ENCODE peak calls at places on chromosomes 4 and X, in four cellular contexts. W, R, L and M are unnamed samples.

GRCh38 chr4:19195696-19196095 is 1056.0 kb upstream of the SLIT2 start:
- DNase-seq in R (peak; percentile 98), L (no peak), W (no peak), M (no peak)

GRCh38 chr4:122548452-122548851 is 72.4 kb downstream of the IL21 start:
- DNase-seq in W (peak; percentile 11), R (peak; percentile 69), L (no peak), M (no peak)

GRCh38 chr4:1403177-1403583 is 3.1 kb downstream of the NKX1-1 start:
- DNase-seq in W (no peak), L (no peak), R (no peak), M (peak; percentile 3)

GRCh38 chr4:131091896-131092295 is 1995.9 kb downstream of the C4orf33 start:
- DNase-seq in R (peak; percentile 53), L (peak; percentile 1), W (peak; percentile 61), M (peak; percentile 53)

GRCh38 chr4:9997881-9998280 is 23.4 kb downstream of the SLC2A9 start:
- DNase-seq in L (no peak), W (no peak), R (no peak), M (no peak)

GRCh38 chrX:153061732-153062131 is 5.5 kb downstream of the PNMA3 start:
- DNase-seq in R (no peak), W (peak; percentile 45), L (no peak), M (no peak)

GRCh38 chrX:153875391-153876111 is 10.4 kb downstream of the L1CAM start:
- DNase-seq in R (peak; percentile 72), W (peak; percentile 11), L (peak; percentile 80), M (peak; percentile 64)

GRCh38 chrX:33605997-33606396 is 394.6 kb upstream of the DMD start:
- DNase-seq in R (no peak), W (no peak), L (no peak), M (no peak)

GRCh38 chr4:648579-649292 is 23.4 kb downstream of the PDE6B start:
- DNase-seq in L (no peak), W (no peak), R (peak; percentile 22), M (no peak)

GRCh38 chrX:48695524-48695875 is 1.0 kb upstream of the SUV39H1 start:
- DNase-seq in L (no peak), R (no peak), W (no peak), M (no peak)

GRCh38 chr4:176340871-176341685 is 21.3 kb downstream of the SPCS3 start:
- DNase-seq in R (peak; percentile 60), L (peak; percentile 46), W (peak; percentile 80), M (peak; percentile 56)

GRCh38 chr4:7719354-7720174 is 220.1 kb downstream of the AFAP1 start:
- DNase-seq in R (peak; percentile 57), W (peak; percentile 29), L (peak; percentile 96), M (peak; percentile 80)

GRCh38 chr4:98514930-98515809 is 143.2 kb downstream of the TSPAN5 start:
- DNase-seq in W (no peak), R (peak; percentile 31), L (peak; percentile 23), M (no peak)
- H3K79me2 ChIP-seq in W (peaks cover 49% of the 10 kb centered on the region), R (no peaks in the 10 kb centered on the region), L (peaks cover 85% of the 10 kb centered on the region), M (peaks cover 9% of the 10 kb centered on the region)

GRCh38 chr4:76058888-76059426 is 15.6 kb upstream of the ART3 start:
- DNase-seq in W (no peak), R (no peak), L (no peak), M (no peak)

GRCh38 chr4:76058302-76058701 is 16.2 kb upstream of the ART3 start:
- DNase-seq in L (no peak), W (no peak), R (no peak), M (no peak)

GRCh38 chr4:76060506-76060905 is 14.0 kb upstream of the ART3 start:
- DNase-seq in R (no peak), L (no peak), W (no peak), M (no peak)

GRCh38 chr4:76061421-76061820 is 13.1 kb upstream of the ART3 start:
- DNase-seq in L (no peak), R (no peak), W (no peak), M (no peak)

GRCh38 chr4:76059750-76060149 is 14.8 kb upstream of the ART3 start:
- DNase-seq in W (peak; percentile 17), R (no peak), L (no peak), M (no peak)
- H3K27me3 ChIP-seq in W (peaks cover 7% of the 10 kb centered on the region), R (no peaks in the 10 kb centered on the region), L (peaks cover 4% of the 10 kb centered on the region), M (no peaks in the 10 kb centered on the region)

GRCh38 chr4:101227715-101228114 is 119.6 kb downstream of the PPP3CA start:
- DNase-seq in L (no peak), W (no peak), R (no peak), M (no peak)
- H3K79me2 ChIP-seq in L (peaks cover 52% of the 10 kb centered on the region), W (peaks cover 23% of the 10 kb centered on the region), R (no peaks in the 10 kb centered on the region), M (peaks cover 86% of the 10 kb centered on the region)

GRCh38 chrX:79369871-79370270 is 2.7 kb upstream of the ITM2A start:
- DNase-seq in L (no peak), R (no peak), W (no peak), M (no peak)
- H3K27me3 ChIP-seq in L (no peaks in the 10 kb centered on the region), R (no peaks in the 10 kb centered on the region), W (no peaks in the 10 kb centered on the region), M (no peaks in the 10 kb centered on the region)

GRCh38 chr4:6706173-6706572 is 3.5 kb downstream of the MRFAP1L1 start:
- DNase-seq in L (no peak), W (no peak), R (no peak), M (no peak)

GRCh38 chr4:6705638-6706037 is 4.0 kb downstream of the MRFAP1L1 start:
- DNase-seq in R (no peak), W (no peak), L (no peak), M (no peak)

GRCh38 chr4:6710282-6710681 is 617 bp upstream of the MRFAP1L1 start:
- DNase-seq in L (no peak), R (no peak), W (no peak), M (no peak)

GRCh38 chr4:6714954-6715353 is 1.0 kb upstream of the BLOC1S4 start:
- DNase-seq in L (no peak), R (no peak), W (no peak), M (no peak)

DNA sequence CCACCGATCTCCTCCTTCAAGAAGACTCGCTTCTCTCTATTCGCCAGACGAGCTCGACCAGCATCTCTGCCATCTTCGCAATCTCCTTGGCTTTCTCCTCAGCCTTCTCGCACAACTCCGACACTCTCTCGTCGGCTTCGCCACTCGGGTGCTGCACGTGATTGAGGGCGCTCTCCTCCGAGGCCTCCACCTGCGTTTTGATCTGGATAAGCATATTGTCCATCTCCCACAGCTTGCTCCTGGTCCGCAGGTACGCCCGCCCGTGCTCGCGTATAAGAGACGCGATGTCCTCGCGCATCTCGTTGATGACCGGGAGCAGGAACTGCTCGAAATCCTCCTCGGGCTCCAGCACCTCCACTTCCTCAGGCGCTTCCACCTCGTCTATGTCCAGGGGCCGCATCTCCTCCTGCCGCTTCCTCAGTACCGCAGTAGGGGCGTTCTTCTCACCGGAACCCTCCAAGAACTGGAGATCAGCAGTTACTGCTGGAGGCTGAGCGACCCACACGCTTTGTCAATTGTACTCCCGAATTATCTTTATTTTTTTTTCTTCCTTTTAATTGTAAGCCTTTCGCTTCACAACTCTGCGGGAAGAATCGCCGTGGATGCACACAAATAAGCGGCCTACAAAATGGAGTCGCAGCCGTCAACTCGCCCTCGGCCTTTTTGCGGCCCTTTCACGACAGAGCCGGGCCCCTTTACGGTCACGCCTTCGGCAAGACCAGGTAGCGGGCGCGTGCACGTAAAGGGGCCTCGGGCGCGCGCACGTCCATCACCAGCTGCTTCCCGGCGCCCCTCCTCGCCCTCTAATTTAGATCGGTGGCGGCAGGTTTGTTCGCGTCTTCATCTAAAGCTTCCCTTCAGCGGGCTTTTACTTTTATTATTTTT is at the start of gene MRFAP1L1:
- DNase-seq in L (peak; percentile 95), W (peak; percentile 98), R (peak; percentile 99), M (peak; percentile 98)
- H3K79me2 ChIP-seq in L (peaks cover 51% of the 10 kb centered on the region), W (peaks cover 44% of the 10 kb centered on the region), R (peaks cover 36% of the 10 kb centered on the region), M (peaks cover 48% of the 10 kb centered on the region)

DNA sequence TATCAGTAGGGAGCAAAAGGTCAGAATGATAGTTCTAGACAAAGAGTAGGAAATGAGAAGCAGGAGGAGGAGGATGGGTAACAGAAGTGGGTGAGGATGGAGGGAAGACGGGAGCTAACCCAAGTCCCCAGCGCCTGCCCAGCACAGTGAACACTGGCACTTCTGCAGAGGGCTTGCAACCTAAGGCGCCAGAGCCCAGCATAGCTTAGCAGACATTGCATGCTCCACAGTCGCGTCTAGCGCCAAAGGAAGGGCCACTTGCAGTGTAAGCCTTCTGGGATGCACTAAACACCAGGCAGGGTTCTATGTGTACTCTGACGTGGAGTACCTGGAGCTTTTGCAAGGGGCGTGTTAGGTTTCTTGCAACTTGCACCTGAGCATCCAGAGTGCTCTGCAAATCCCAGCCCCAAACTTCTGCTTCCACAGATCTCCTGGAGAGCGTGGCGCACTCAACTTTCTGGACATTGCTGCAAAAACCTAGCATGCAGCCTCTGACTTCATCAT is 46.4 kb upstream of the NKAP start:
- DNase-seq in R (no peak), W (no peak), L (no peak), M (no peak)
- H3K27me3 ChIP-seq in R (peaks cover 31% of the 10 kb centered on the region), W (peaks cover 16% of the 10 kb centered on the region), L (peaks cover 75% of the 10 kb centered on the region), M (peaks cover 51% of the 10 kb centered on the region)